ENCODE peak calls at places on chromosome 16, in five cellular contexts. N is neural progenitor cell; B is aorta; I is PC-3; V is CD8-positive, alpha-beta memory T cell. Y is an unnamed sample. For H3K9me3, the result is how much of the 10 kb centered on the place peaks cover.

GRCh38 chr16:83199012-83199411 is 572.2 kb downstream of the CDH13 start:
- DNase-seq in N (no peak), B (no peak), I (no peak), V (no peak), Y (no peak)

GRCh38 chr16:66474750-66475199 is 47.7 kb downstream of the BEAN1 start:
- DNase-seq in N (no peak), B (no peak), I (peak), V (peak), Y (no peak)

GRCh38 chr16:212999-213398 is 16.2 kb downstream of the LUC7L start:
- DNase-seq in N (no peak), B (no peak), I (no peak), V (no peak), Y (no peak)

GRCh38 chr16:56257260-56257659 is 66.0 kb downstream of the GNAO1 start:
- DNase-seq in N (no peak), B (peak), I (no peak), V (no peak), Y (peak)

GRCh38 chr16:3819741-3820724 is 60.5 kb downstream of the CREBBP start:
- DNase-seq in N (no peak), B (no peak), I (peak), V (peak), Y (no peak)

GRCh38 chr16:46629331-46629843 is 8.2 kb upstream of the SHCBP1 start:
- DNase-seq in N (peak), B (no peak), I (peak), V (no peak), Y (no peak)

GRCh38 chr16:67441289-67441753 is 10.4 kb downstream of the HSD11B2 start:
- DNase-seq in N (no peak), B (peak), I (no peak), V (no peak), Y (peak)

GRCh38 chr16:228151-228855 is 946 bp downstream of the LUC7L start:
- DNase-seq in N (no peak), B (no peak), I (peak), V (peak), Y (no peak)

GRCh38 chr16:6165330-6165984 is 1067.9 kb upstream of the EEF2KMT start:
- DNase-seq in N (peak), B (no peak), I (peak), V (no peak), Y (no peak)

DNA sequence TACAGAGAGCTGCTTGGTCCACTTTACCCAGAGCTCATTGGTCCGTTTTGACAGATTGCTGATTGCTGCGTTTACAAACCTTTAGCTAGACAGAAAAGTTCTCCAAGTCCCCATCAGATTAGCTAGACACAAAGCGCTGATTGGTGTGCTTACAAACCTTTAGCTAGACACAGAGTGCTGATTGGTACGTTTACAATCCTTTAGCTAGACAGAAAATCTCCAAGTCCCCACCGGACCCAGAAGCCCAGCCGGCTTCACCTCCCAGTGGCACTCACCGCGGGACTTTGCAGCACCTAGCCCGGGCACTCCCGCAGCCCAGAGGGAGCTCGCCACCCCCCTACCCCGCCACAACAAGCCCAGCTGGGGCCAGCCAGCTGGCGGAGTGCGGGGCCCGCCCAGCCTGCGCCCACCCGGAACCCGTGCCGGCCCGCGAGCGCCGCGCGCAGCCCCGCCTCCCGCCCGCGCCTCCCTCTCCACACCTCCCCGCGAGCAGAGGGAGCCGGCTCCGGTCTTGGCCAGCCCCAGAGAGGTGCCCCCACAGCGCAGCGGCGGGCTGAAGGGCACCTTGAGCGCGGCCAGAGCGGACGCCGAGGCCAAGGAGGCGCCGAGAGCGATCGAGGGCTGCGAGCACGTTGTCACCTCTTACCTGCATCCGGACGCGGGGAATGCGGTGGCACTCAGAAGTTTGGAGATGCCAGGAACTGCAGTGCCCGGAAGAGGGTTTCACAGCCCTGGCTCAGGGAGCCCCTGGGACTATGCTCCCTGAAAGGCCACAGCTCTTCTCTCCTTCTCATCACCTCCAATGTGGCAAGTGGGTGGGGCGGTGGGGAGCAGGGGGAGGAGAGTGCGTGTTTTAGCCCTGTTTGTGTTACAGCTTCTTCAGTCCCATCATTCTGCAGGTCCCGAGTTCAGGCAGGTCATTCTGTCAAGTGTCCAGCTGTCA is 1504.5 kb downstream of the CDH11 start:
- DNase-seq in N (no peak), B (no peak), I (no peak), V (no peak), Y (peak)
- H3K9me3 ChIP-seq in N (under half), B (under half), I (under half), V (under half), Y (under half)

GRCh38 chr16:29745126-29745852 is 501 bp downstream of the C16orf54 start:
- DNase-seq in N (no peak), B (peak), I (no peak), V (peak), Y (no peak)
- H3K4me3 ChIP-seq in N (no peak), B (no peak), I (no peak), V (peak), Y (no peak)

GRCh38 chr16:35314298-35314697 is 1854.9 kb downstream of the TP53TG3F start:
- DNase-seq in N (no peak), B (no peak), I (no peak), V (no peak), Y (no peak)

DNA sequence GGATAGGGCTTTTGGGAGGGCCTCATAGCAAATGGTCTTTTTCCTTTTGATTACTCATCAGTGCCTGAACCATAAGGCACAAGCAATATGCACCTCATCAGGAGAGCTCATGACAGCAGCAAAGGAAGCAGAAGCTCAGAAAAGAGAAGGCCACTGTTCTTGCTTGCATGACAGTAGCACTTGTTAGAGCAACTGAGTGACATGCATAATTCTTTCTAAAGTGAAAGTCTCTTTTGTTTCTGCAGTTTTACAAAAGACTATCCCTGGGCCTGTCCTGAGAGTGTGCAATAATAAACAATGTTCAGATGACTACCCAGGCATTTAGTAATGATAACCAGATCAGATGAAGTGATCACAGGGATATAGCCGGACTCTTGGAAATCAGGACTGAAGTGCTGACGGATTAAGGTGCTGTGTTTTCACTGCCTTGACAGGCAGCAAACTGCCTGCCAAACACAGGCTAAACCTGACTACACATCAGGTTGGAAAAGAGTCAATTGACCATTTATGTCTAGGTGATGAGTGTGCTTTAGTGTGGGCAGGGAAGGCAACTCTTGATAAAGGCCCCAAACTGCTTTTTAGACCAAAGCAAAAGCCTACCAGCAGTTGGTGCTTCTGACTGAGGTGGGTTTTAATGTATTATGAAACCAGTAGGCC is 1860.3 kb downstream of the TP53TG3F start:
- DNase-seq in N (no peak), B (no peak), I (no peak), V (no peak), Y (no peak)
- H3K9me3 ChIP-seq in N (under half), B (under half), I (under half), V (under half), Y (under half)

DNA sequence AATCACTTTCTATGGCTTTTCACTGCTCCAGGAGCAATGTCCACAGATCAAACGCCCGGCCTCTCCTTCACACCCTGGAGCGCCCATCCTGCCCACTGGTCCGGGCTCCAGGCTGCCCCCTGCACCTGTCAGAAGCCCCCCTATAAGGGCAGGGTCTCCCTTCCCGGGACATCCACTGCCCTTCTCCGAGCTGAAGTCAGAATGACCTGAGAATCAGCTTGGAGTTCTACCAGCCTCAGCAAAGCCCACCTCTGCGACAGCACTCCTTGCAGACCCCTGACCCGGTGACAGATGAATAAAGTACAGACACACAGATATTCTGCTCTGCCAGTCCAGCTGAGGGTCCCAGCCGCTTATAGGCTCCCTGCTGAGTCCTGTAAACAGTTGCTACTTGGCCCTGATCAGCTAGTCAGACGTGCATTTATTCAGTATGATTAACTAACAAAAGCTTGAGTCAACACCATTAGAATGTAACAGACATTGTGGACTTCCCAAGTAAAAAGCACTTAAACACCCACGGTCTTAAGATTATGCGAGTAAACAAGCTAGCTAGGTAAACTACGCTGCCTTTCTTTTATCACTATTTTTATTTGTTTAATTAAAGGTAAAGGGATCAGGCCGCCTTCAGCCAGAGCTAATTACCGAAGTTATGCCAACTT is 4.8 kb downstream of the SLC7A5 start:
- DNase-seq in N (no peak), B (no peak), I (peak), V (no peak), Y (no peak)
- H3K4me3 ChIP-seq in N (no peak), B (no peak), I (peak), V (no peak), Y (no peak)

DNA sequence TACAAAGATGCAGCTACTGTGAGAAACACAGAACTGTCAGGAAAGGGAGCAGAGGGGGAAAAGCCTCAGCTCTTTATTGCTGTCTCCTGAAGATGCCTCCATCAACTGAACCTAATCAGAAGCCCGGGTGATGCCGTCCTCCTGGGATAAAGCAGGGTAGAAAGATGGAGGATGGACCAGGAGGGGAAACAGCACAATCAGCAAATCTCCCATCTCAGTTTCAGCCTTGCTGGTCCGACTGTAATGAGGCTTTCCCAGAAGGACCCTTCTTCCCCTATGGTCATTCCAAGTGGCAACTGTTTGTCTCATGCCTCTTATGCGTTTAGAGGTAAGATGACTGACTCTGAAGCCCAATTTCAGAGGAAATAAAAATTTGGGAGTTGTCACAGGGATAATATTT is 24.3 kb downstream of the ZFP1 start:
- DNase-seq in N (no peak), B (no peak), I (no peak), V (no peak), Y (no peak)
- H3K9me3 ChIP-seq in N (under half), B (under half), I (under half), V (half or more), Y (under half)

GRCh38 chr16:78100162-78100467 is 661 bp downstream of the WWOX start:
- DNase-seq in N (no peak), B (no peak), I (no peak), V (no peak), Y (no peak)
- H3K4me3 ChIP-seq in N (peak), B (peak), I (peak), V (peak), Y (peak)

GRCh38 chr16:88631920-88632586 is 6.3 kb upstream of the IL17C start:
- DNase-seq in N (no peak), B (no peak), I (no peak), V (no peak), Y (no peak)

GRCh38 chr16:88630941-88631340 is 7.4 kb upstream of the IL17C start:
- DNase-seq in N (no peak), B (no peak), I (no peak), V (no peak), Y (no peak)

GRCh38 chr16:88631384-88631783 is 7.0 kb upstream of the IL17C start:
- DNase-seq in N (no peak), B (no peak), I (no peak), V (no peak), Y (no peak)

GRCh38 chr16:88633684-88634140 is 4.7 kb upstream of the IL17C start:
- DNase-seq in N (peak), B (no peak), I (no peak), V (peak), Y (no peak)

GRCh38 chr16:88632587-88632930 is 5.8 kb upstream of the IL17C start:
- DNase-seq in N (no peak), B (no peak), I (no peak), V (no peak), Y (no peak)
- H3K9me3 ChIP-seq in N (under half), B (under half), I (under half), V (under half), Y (under half)

Y was measured in right cardiac atrium.